ENCODE peak calls at places on chromosome 16, in nine cellular contexts. A is DMS 273 treated with DMSO at 0.1 percent for 48 hours; C is stimulated activated CD8-positive, alpha-beta memory T cell treated with anti-CD3 and anti-CD28 coated beads, Interleukin-4, amount 100 ng/mL, for 48 hours; M is stimulated activated CD4-positive, alpha-beta T cell treated with anti-CD3 and anti-CD28 coated beads, Interleukin-4, amount 100 ng/mL, for 24 hours; X is Calu3; E is activated CD8-positive, alpha-beta memory T cell treated with anti-CD3 and anti-CD28 coated beads for 1 hour; T is cardiac septum; G is memory B cell; D is transverse colon. J is an unnamed sample.

GRCh38 chr16:18969855-18970240 is 13.9 kb upstream of the TMC7 start:
- DNase-seq in C (no peak), M (no peak), X (no peak), D (no peak), G (no peak), E (no peak), A (no peak), T (no peak), J (no peak)

GRCh38 chr16:30122621-30123160 is 329 bp downstream of the MAPK3 start:
- DNase-seq in M (peak), D (no peak), C (peak), A (no peak), G (no peak), T (no peak), X (no peak), E (no peak), J (peak)

GRCh38 chr16:69412287-69412686 is 12.1 kb upstream of the CYB5B start:
- DNase-seq in M (no peak), G (no peak), A (no peak), C (peak), E (no peak), T (no peak), D (no peak), X (no peak), J (peak)

GRCh38 chr16:22225060-22225459 is 19.0 kb downstream of the EEF2K start:
- DNase-seq in G (no peak), D (no peak), A (no peak), X (no peak), T (no peak), M (no peak), C (no peak), E (no peak), J (no peak)

GRCh38 chr16:89917773-89918452 is 749 bp upstream of the MC1R start:
- DNase-seq in E (peak), X (peak), A (peak), G (no peak), M (peak), D (peak), T (peak), C (peak), J (peak)

GRCh38 chr16:86363057-86363490 is 147.3 kb upstream of the FOXF1 start:
- DNase-seq in A (no peak), D (peak), M (no peak), T (no peak), C (no peak), G (no peak), X (no peak), E (no peak), J (peak)

GRCh38 chr16:84220851-84221250 is 19.0 kb downstream of the KCNG4 start:
- DNase-seq in C (no peak), T (no peak), E (no peak), G (no peak), A (no peak), D (no peak), X (no peak), M (no peak), J (no peak)

GRCh38 chr16:56919099-56919800 is 12.7 kb upstream of the HERPUD1 start:
- DNase-seq in G (no peak), X (no peak), D (no peak), C (no peak), T (no peak), E (no peak), M (no peak), A (no peak), J (no peak)

GRCh38 chr16:14325921-14326401 is 254.8 kb downstream of the MRTFB start:
- DNase-seq in G (no peak), C (no peak), E (no peak), A (peak), X (no peak), D (no peak), M (no peak), T (no peak), J (no peak)

GRCh38 chr16:57039148-57039812 is 49.9 kb downstream of the NLRC5 start:
- DNase-seq in C (peak), E (no peak), T (no peak), G (no peak), X (no peak), D (peak), M (peak), A (no peak), J (no peak)

GRCh38 chr16:79601092-79601977 is 798 bp upstream of the MAF start:
- DNase-seq in M (peak), D (peak), A (no peak), E (no peak), X (peak), C (peak), G (peak), T (no peak), J (peak)

GRCh38 chr16:10081201-10081940 is 100.9 kb downstream of the GRIN2A start:
- DNase-seq in X (no peak), A (no peak), E (no peak), C (no peak), G (no peak), M (no peak), T (no peak), D (no peak), J (peak)

J was measured in lung microvascular endothelial cell.